ENCODE peak calls at places on chromosome 16, in seven cellular contexts. One of them, this sample, is unnamed.

GRCh38 chr16:88320947-88321634 is 61.7 kb upstream of the ZNF469 start:
- DNase-seq in breast epithelium: no peak
- DNase-seq in brain microvascular endothelial cell: no peak
- DNase-seq in ovary: no peak
- DNase-seq in Peyer's patch: no peak
- DNase-seq in BJ: no peak
- DNase-seq in heart left ventricle: no peak
- DNase-seq in this sample: no peak

GRCh38 chr16:75494696-75495601 is at the start of gene CHST6:
- DNase-seq in breast epithelium: no peak
- DNase-seq in brain microvascular endothelial cell: peak
- DNase-seq in ovary: no peak
- DNase-seq in Peyer's patch: no peak
- DNase-seq in BJ: no peak
- DNase-seq in heart left ventricle: peak
- DNase-seq in this sample: no peak

GRCh38 chr16:61897657-61898056 is 138.6 kb downstream of the CDH8 start:
- DNase-seq in breast epithelium: no peak
- DNase-seq in brain microvascular endothelial cell: no peak
- DNase-seq in ovary: no peak
- DNase-seq in Peyer's patch: no peak
- DNase-seq in BJ: no peak
- DNase-seq in heart left ventricle: no peak
- DNase-seq in this sample: no peak

GRCh38 chr16:89729863-89730574 is 8.7 kb downstream of the ZNF276 start:
- DNase-seq in breast epithelium: no peak
- DNase-seq in brain microvascular endothelial cell: no peak
- DNase-seq in ovary: no peak
- DNase-seq in Peyer's patch: no peak
- DNase-seq in BJ: no peak
- DNase-seq in heart left ventricle: peak
- DNase-seq in this sample: no peak

GRCh38 chr16:50680907-50681885 is at the start of gene SNX20:
- DNase-seq in breast epithelium: no peak
- DNase-seq in brain microvascular endothelial cell: no peak
- DNase-seq in ovary: no peak
- DNase-seq in Peyer's patch: peak
- DNase-seq in BJ: no peak
- DNase-seq in heart left ventricle: peak
- DNase-seq in this sample: peak

GRCh38 chr16:11956558-11956957 is 8.5 kb upstream of the TNFRSF17 start:
- DNase-seq in breast epithelium: no peak
- DNase-seq in brain microvascular endothelial cell: no peak
- DNase-seq in ovary: no peak
- DNase-seq in Peyer's patch: no peak
- DNase-seq in BJ: no peak
- DNase-seq in heart left ventricle: no peak
- DNase-seq in this sample: no peak

GRCh38 chr16:26765087-26765486 is 301.6 kb upstream of the C16orf82 start:
- DNase-seq in breast epithelium: no peak
- DNase-seq in brain microvascular endothelial cell: no peak
- DNase-seq in ovary: no peak
- DNase-seq in Peyer's patch: no peak
- DNase-seq in BJ: no peak
- DNase-seq in heart left ventricle: no peak
- DNase-seq in this sample: no peak

GRCh38 chr16:15960124-15960971 is 10.9 kb downstream of the ABCC1 start:
- DNase-seq in breast epithelium: no peak
- DNase-seq in brain microvascular endothelial cell: no peak
- DNase-seq in ovary: no peak
- DNase-seq in Peyer's patch: no peak
- DNase-seq in BJ: no peak
- DNase-seq in heart left ventricle: no peak
- DNase-seq in this sample: no peak

GRCh38 chr16:10622036-10622921 is 41.9 kb upstream of the EMP2 start:
- DNase-seq in breast epithelium: no peak
- DNase-seq in brain microvascular endothelial cell: no peak
- DNase-seq in ovary: no peak
- DNase-seq in Peyer's patch: no peak
- DNase-seq in BJ: no peak
- DNase-seq in heart left ventricle: peak
- DNase-seq in this sample: peak

GRCh38 chr16:14616280-14616679 is 13.8 kb downstream of the PARN start:
- DNase-seq in breast epithelium: no peak
- DNase-seq in brain microvascular endothelial cell: no peak
- DNase-seq in ovary: no peak
- DNase-seq in Peyer's patch: no peak
- DNase-seq in BJ: no peak
- DNase-seq in heart left ventricle: no peak
- DNase-seq in this sample: no peak
- H3K4me3 ChIP-seq in breast epithelium: no peak
- H3K4me3 ChIP-seq in brain microvascular endothelial cell: no peak
- H3K4me3 ChIP-seq in ovary: no peak
- H3K4me3 ChIP-seq in Peyer's patch: no peak
- H3K4me3 ChIP-seq in BJ: no peak
- H3K4me3 ChIP-seq in heart left ventricle: no peak
- H3K4me3 ChIP-seq in this sample: no peak

GRCh38 chr16:17246974-17247718 is 223.6 kb downstream of the XYLT1 start:
- DNase-seq in breast epithelium: no peak
- DNase-seq in brain microvascular endothelial cell: no peak
- DNase-seq in ovary: no peak
- DNase-seq in Peyer's patch: no peak
- DNase-seq in BJ: no peak
- DNase-seq in heart left ventricle: no peak
- DNase-seq in this sample: no peak

GRCh38 chr16:17245727-17246576 is 224.8 kb downstream of the XYLT1 start:
- DNase-seq in breast epithelium: no peak
- DNase-seq in brain microvascular endothelial cell: no peak
- DNase-seq in ovary: no peak
- DNase-seq in Peyer's patch: no peak
- DNase-seq in BJ: no peak
- DNase-seq in heart left ventricle: no peak
- DNase-seq in this sample: no peak

GRCh38 chr16:17252064-17252463 is 218.7 kb downstream of the XYLT1 start:
- DNase-seq in breast epithelium: no peak
- DNase-seq in brain microvascular endothelial cell: no peak
- DNase-seq in ovary: no peak
- DNase-seq in Peyer's patch: no peak
- DNase-seq in BJ: no peak
- DNase-seq in heart left ventricle: no peak
- DNase-seq in this sample: no peak

GRCh38 chr16:17246577-17246885 is 224.2 kb downstream of the XYLT1 start:
- DNase-seq in breast epithelium: no peak
- DNase-seq in brain microvascular endothelial cell: no peak
- DNase-seq in ovary: no peak
- DNase-seq in Peyer's patch: no peak
- DNase-seq in BJ: no peak
- DNase-seq in heart left ventricle: no peak
- DNase-seq in this sample: no peak

GRCh38 chr16:17251496-17251895 is 219.3 kb downstream of the XYLT1 start:
- DNase-seq in breast epithelium: no peak
- DNase-seq in brain microvascular endothelial cell: no peak
- DNase-seq in ovary: no peak
- DNase-seq in Peyer's patch: no peak
- DNase-seq in BJ: no peak
- DNase-seq in heart left ventricle: no peak
- DNase-seq in this sample: no peak
- TF ChIP-seq CTCF in breast epithelium: no peak
- TF ChIP-seq CTCF in brain microvascular endothelial cell: no peak
- TF ChIP-seq CTCF in ovary: no peak
- TF ChIP-seq CTCF in Peyer's patch: no peak
- TF ChIP-seq CTCF in BJ: no peak
- TF ChIP-seq CTCF in heart left ventricle: no peak
- TF ChIP-seq CTCF in this sample: no peak

GRCh38 chr16:57529324-57530103 is 6.9 kb downstream of the CCDC102A start:
- DNase-seq in breast epithelium: no peak
- DNase-seq in brain microvascular endothelial cell: no peak
- DNase-seq in ovary: peak
- DNase-seq in Peyer's patch: peak
- DNase-seq in BJ: no peak
- DNase-seq in heart left ventricle: no peak
- DNase-seq in this sample: peak
- H3K4me3 ChIP-seq in breast epithelium: no peak
- H3K4me3 ChIP-seq in brain microvascular endothelial cell: no peak
- H3K4me3 ChIP-seq in ovary: no peak
- H3K4me3 ChIP-seq in Peyer's patch: peak
- H3K4me3 ChIP-seq in BJ: no peak
- H3K4me3 ChIP-seq in heart left ventricle: no peak
- H3K4me3 ChIP-seq in this sample: no peak

GRCh38 chr16:64983983-64984382 is 137.9 kb downstream of the CDH11 start:
- DNase-seq in breast epithelium: no peak
- DNase-seq in brain microvascular endothelial cell: peak
- DNase-seq in ovary: peak
- DNase-seq in Peyer's patch: no peak
- DNase-seq in BJ: no peak
- DNase-seq in heart left ventricle: peak
- DNase-seq in this sample: no peak
- TF ChIP-seq CTCF in breast epithelium: peak
- TF ChIP-seq CTCF in brain microvascular endothelial cell: peak
- TF ChIP-seq CTCF in ovary: no peak
- TF ChIP-seq CTCF in Peyer's patch: no peak
- TF ChIP-seq CTCF in BJ: peak
- TF ChIP-seq CTCF in heart left ventricle: peak
- TF ChIP-seq CTCF in this sample: peak

This sample was measured in lower lobe of right lung.